ENCODE peak calls at places on chromosomes 5 and 9, in eight cellular contexts. One of them, this sample, is unnamed.

GRCh38 chr9:77802512-77803293 is 154.6 kb upstream of the GNA14 start:
- DNase-seq in naive thymus-derived CD4-positive, alpha-beta T cell: no peak
- DNase-seq in OCI-LY7: no peak
- DNase-seq in A549: no peak
- DNase-seq in adrenal gland: no peak
- DNase-seq in SJSA1: no peak
- DNase-seq in effector memory CD4-positive, alpha-beta T cell: no peak
- DNase-seq in uterus: no peak
- DNase-seq in this sample: no peak

GRCh38 chr5:2015116-2015848 is 132.6 kb upstream of the IRX4 start:
- DNase-seq in naive thymus-derived CD4-positive, alpha-beta T cell: no peak
- DNase-seq in OCI-LY7: no peak
- DNase-seq in A549: no peak
- DNase-seq in adrenal gland: no peak
- DNase-seq in SJSA1: no peak
- DNase-seq in effector memory CD4-positive, alpha-beta T cell: no peak
- DNase-seq in uterus: no peak
- DNase-seq in this sample: no peak

GRCh38 chr9:111959960-111960359 is 63.3 kb downstream of the UGCG start:
- DNase-seq in naive thymus-derived CD4-positive, alpha-beta T cell: no peak
- DNase-seq in OCI-LY7: no peak
- DNase-seq in A549: peak
- DNase-seq in adrenal gland: no peak
- DNase-seq in SJSA1: peak
- DNase-seq in effector memory CD4-positive, alpha-beta T cell: no peak
- DNase-seq in uterus: no peak
- DNase-seq in this sample: peak

GRCh38 chr9:136925414-136926153 is 19.0 kb downstream of the FBXW5 start:
- DNase-seq in naive thymus-derived CD4-positive, alpha-beta T cell: no peak
- DNase-seq in OCI-LY7: no peak
- DNase-seq in A549: no peak
- DNase-seq in adrenal gland: no peak
- DNase-seq in SJSA1: no peak
- DNase-seq in effector memory CD4-positive, alpha-beta T cell: no peak
- DNase-seq in uterus: no peak
- DNase-seq in this sample: no peak

GRCh38 chr9:17589771-17590170 is 10.9 kb downstream of the SH3GL2 start:
- DNase-seq in naive thymus-derived CD4-positive, alpha-beta T cell: no peak
- DNase-seq in OCI-LY7: no peak
- DNase-seq in A549: no peak
- DNase-seq in adrenal gland: no peak
- DNase-seq in SJSA1: no peak
- DNase-seq in effector memory CD4-positive, alpha-beta T cell: no peak
- DNase-seq in uterus: no peak
- DNase-seq in this sample: no peak

GRCh38 chr5:173441053-173441628 is 112.9 kb upstream of the STC2 start:
- DNase-seq in naive thymus-derived CD4-positive, alpha-beta T cell: no peak
- DNase-seq in OCI-LY7: no peak
- DNase-seq in A549: no peak
- DNase-seq in adrenal gland: no peak
- DNase-seq in SJSA1: no peak
- DNase-seq in effector memory CD4-positive, alpha-beta T cell: no peak
- DNase-seq in uterus: no peak
- DNase-seq in this sample: no peak

GRCh38 chr5:180291943-180292831 is at the start of gene MAPK9:
- DNase-seq in naive thymus-derived CD4-positive, alpha-beta T cell: peak
- DNase-seq in OCI-LY7: peak
- DNase-seq in A549: peak
- DNase-seq in adrenal gland: peak
- DNase-seq in SJSA1: peak
- DNase-seq in effector memory CD4-positive, alpha-beta T cell: peak
- DNase-seq in uterus: peak
- DNase-seq in this sample: no peak

GRCh38 chr9:76905984-76906861 is at the start of gene PRUNE2:
- DNase-seq in naive thymus-derived CD4-positive, alpha-beta T cell: no peak
- DNase-seq in OCI-LY7: no peak
- DNase-seq in A549: peak
- DNase-seq in adrenal gland: peak
- DNase-seq in SJSA1: peak
- DNase-seq in effector memory CD4-positive, alpha-beta T cell: no peak
- DNase-seq in uterus: peak
- DNase-seq in this sample: no peak

GRCh38 chr9:20382460-20383071 is 239.7 kb downstream of the MLLT3 start:
- DNase-seq in naive thymus-derived CD4-positive, alpha-beta T cell: no peak
- DNase-seq in OCI-LY7: no peak
- DNase-seq in A549: peak
- DNase-seq in adrenal gland: no peak
- DNase-seq in SJSA1: peak
- DNase-seq in effector memory CD4-positive, alpha-beta T cell: no peak
- DNase-seq in uterus: no peak
- DNase-seq in this sample: no peak

GRCh38 chr9:130770679-130771442 is 64.2 kb upstream of the ABL1 start:
- DNase-seq in naive thymus-derived CD4-positive, alpha-beta T cell: peak
- DNase-seq in OCI-LY7: peak
- DNase-seq in A549: peak
- DNase-seq in adrenal gland: no peak
- DNase-seq in SJSA1: peak
- DNase-seq in effector memory CD4-positive, alpha-beta T cell: no peak
- DNase-seq in uterus: no peak
- DNase-seq in this sample: no peak

GRCh38 chr5:132465095-132465707 is 25.4 kb downstream of the IRF1 start:
- DNase-seq in naive thymus-derived CD4-positive, alpha-beta T cell: no peak
- DNase-seq in OCI-LY7: no peak
- DNase-seq in A549: no peak
- DNase-seq in adrenal gland: no peak
- DNase-seq in SJSA1: peak
- DNase-seq in effector memory CD4-positive, alpha-beta T cell: no peak
- DNase-seq in uterus: peak
- DNase-seq in this sample: no peak

GRCh38 chr5:112068593-112068992 is 311.6 kb upstream of the NREP start:
- DNase-seq in naive thymus-derived CD4-positive, alpha-beta T cell: no peak
- DNase-seq in OCI-LY7: no peak
- DNase-seq in A549: no peak
- DNase-seq in adrenal gland: no peak
- DNase-seq in SJSA1: no peak
- DNase-seq in effector memory CD4-positive, alpha-beta T cell: no peak
- DNase-seq in uterus: no peak
- DNase-seq in this sample: no peak

GRCh38 chr9:116279230-116279629 is 125.6 kb downstream of the PAPPA start:
- DNase-seq in naive thymus-derived CD4-positive, alpha-beta T cell: no peak
- DNase-seq in OCI-LY7: no peak
- DNase-seq in A549: no peak
- DNase-seq in adrenal gland: no peak
- DNase-seq in SJSA1: peak
- DNase-seq in effector memory CD4-positive, alpha-beta T cell: no peak
- DNase-seq in uterus: no peak
- DNase-seq in this sample: no peak

GRCh38 chr5:154214236-154215106 is 23.9 kb downstream of the GALNT10 start:
- DNase-seq in naive thymus-derived CD4-positive, alpha-beta T cell: no peak
- DNase-seq in OCI-LY7: no peak
- DNase-seq in A549: peak
- DNase-seq in adrenal gland: no peak
- DNase-seq in SJSA1: no peak
- DNase-seq in effector memory CD4-positive, alpha-beta T cell: no peak
- DNase-seq in uterus: no peak
- DNase-seq in this sample: peak

GRCh38 chr9:10045598-10045997 is 567.2 kb downstream of the PTPRD start:
- DNase-seq in naive thymus-derived CD4-positive, alpha-beta T cell: no peak
- DNase-seq in OCI-LY7: peak
- DNase-seq in A549: peak
- DNase-seq in adrenal gland: no peak
- DNase-seq in SJSA1: no peak
- DNase-seq in effector memory CD4-positive, alpha-beta T cell: no peak
- DNase-seq in uterus: no peak
- DNase-seq in this sample: no peak

GRCh38 chr9:22119537-22120167 is 110.5 kb upstream of the CDKN2B start:
- DNase-seq in naive thymus-derived CD4-positive, alpha-beta T cell: peak
- DNase-seq in OCI-LY7: peak
- DNase-seq in A549: no peak
- DNase-seq in adrenal gland: peak
- DNase-seq in SJSA1: no peak
- DNase-seq in effector memory CD4-positive, alpha-beta T cell: no peak
- DNase-seq in uterus: no peak
- DNase-seq in this sample: no peak

GRCh38 chr9:15308511-15308910 is 1.5 kb upstream of the TTC39B start:
- DNase-seq in naive thymus-derived CD4-positive, alpha-beta T cell: no peak
- DNase-seq in OCI-LY7: no peak
- DNase-seq in A549: no peak
- DNase-seq in adrenal gland: no peak
- DNase-seq in SJSA1: peak
- DNase-seq in effector memory CD4-positive, alpha-beta T cell: no peak
- DNase-seq in uterus: no peak
- DNase-seq in this sample: peak

GRCh38 chr5:116440329-116440895 is 134.2 kb downstream of the SEMA6A start:
- DNase-seq in naive thymus-derived CD4-positive, alpha-beta T cell: no peak
- DNase-seq in OCI-LY7: no peak
- DNase-seq in A549: no peak
- DNase-seq in adrenal gland: no peak
- DNase-seq in SJSA1: no peak
- DNase-seq in effector memory CD4-positive, alpha-beta T cell: no peak
- DNase-seq in uterus: no peak
- DNase-seq in this sample: no peak

DNA sequence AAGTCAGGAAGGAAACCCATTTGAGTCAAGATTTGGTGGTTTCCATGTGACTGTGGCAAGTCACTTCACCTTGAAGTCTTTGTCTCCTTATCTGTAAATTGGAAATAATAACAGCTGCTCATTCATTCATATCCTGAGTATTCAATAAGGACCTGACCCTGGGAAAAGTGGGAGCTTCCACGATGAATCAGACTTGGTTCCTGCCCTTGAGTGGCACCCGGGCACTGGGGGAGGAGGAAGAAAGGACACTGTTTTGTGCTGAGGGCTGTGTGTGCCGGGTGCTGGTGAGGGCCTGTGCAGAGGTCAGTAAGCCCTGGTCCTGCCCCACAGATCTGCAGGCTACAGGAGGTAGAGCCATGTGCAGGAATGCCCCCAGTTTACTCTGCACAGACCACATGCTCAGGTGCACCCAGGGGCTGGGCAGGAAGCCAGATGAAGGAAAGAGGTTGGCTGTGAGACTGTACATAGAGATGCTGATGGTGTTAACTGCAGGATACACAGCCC is 6.8 kb downstream of the NDST1 start:
- DNase-seq in naive thymus-derived CD4-positive, alpha-beta T cell: no peak
- DNase-seq in OCI-LY7: peak
- DNase-seq in A549: peak
- DNase-seq in adrenal gland: peak
- DNase-seq in SJSA1: peak
- DNase-seq in effector memory CD4-positive, alpha-beta T cell: no peak
- DNase-seq in uterus: no peak
- DNase-seq in this sample: no peak
- H3K27ac ChIP-seq in naive thymus-derived CD4-positive, alpha-beta T cell: no peak
- H3K27ac ChIP-seq in OCI-LY7: no peak
- H3K27ac ChIP-seq in A549: peak
- H3K27ac ChIP-seq in adrenal gland: no peak
- H3K27ac ChIP-seq in SJSA1: peak
- H3K27ac ChIP-seq in effector memory CD4-positive, alpha-beta T cell: no peak
- H3K27ac ChIP-seq in uterus: peak
- H3K27ac ChIP-seq in this sample: peak

GRCh38 chr5:65161655-65162054 is 320.1 kb downstream of the ADAMTS6 start:
- DNase-seq in naive thymus-derived CD4-positive, alpha-beta T cell: no peak
- DNase-seq in OCI-LY7: no peak
- DNase-seq in A549: no peak
- DNase-seq in adrenal gland: no peak
- DNase-seq in SJSA1: no peak
- DNase-seq in effector memory CD4-positive, alpha-beta T cell: no peak
- DNase-seq in uterus: no peak
- DNase-seq in this sample: no peak

GRCh38 chr5:65157906-65158603 is 323.7 kb downstream of the ADAMTS6 start:
- DNase-seq in naive thymus-derived CD4-positive, alpha-beta T cell: no peak
- DNase-seq in OCI-LY7: no peak
- DNase-seq in A549: peak
- DNase-seq in adrenal gland: no peak
- DNase-seq in SJSA1: no peak
- DNase-seq in effector memory CD4-positive, alpha-beta T cell: no peak
- DNase-seq in uterus: no peak
- DNase-seq in this sample: peak

GRCh38 chr5:65163698-65164097 is 318.0 kb downstream of the ADAMTS6 start:
- DNase-seq in naive thymus-derived CD4-positive, alpha-beta T cell: no peak
- DNase-seq in OCI-LY7: no peak
- DNase-seq in A549: no peak
- DNase-seq in adrenal gland: no peak
- DNase-seq in SJSA1: peak
- DNase-seq in effector memory CD4-positive, alpha-beta T cell: no peak
- DNase-seq in uterus: no peak
- DNase-seq in this sample: no peak
- H3K27ac ChIP-seq in naive thymus-derived CD4-positive, alpha-beta T cell: no peak
- H3K27ac ChIP-seq in OCI-LY7: no peak
- H3K27ac ChIP-seq in A549: no peak
- H3K27ac ChIP-seq in adrenal gland: no peak
- H3K27ac ChIP-seq in SJSA1: no peak
- H3K27ac ChIP-seq in effector memory CD4-positive, alpha-beta T cell: no peak
- H3K27ac ChIP-seq in uterus: no peak
- H3K27ac ChIP-seq in this sample: peak

GRCh38 chr9:129242971-129243561 is 65.0 kb upstream of the IER5L start:
- DNase-seq in naive thymus-derived CD4-positive, alpha-beta T cell: no peak
- DNase-seq in OCI-LY7: no peak
- DNase-seq in A549: no peak
- DNase-seq in adrenal gland: no peak
- DNase-seq in SJSA1: no peak
- DNase-seq in effector memory CD4-positive, alpha-beta T cell: no peak
- DNase-seq in uterus: peak
- DNase-seq in this sample: no peak

GRCh38 chr9:129239946-129240490 is 62.0 kb upstream of the IER5L start:
- DNase-seq in naive thymus-derived CD4-positive, alpha-beta T cell: no peak
- DNase-seq in OCI-LY7: no peak
- DNase-seq in A549: no peak
- DNase-seq in adrenal gland: no peak
- DNase-seq in SJSA1: no peak
- DNase-seq in effector memory CD4-positive, alpha-beta T cell: no peak
- DNase-seq in uterus: peak
- DNase-seq in this sample: no peak

GRCh38 chr9:129240581-129241211 is 62.6 kb upstream of the IER5L start:
- DNase-seq in naive thymus-derived CD4-positive, alpha-beta T cell: no peak
- DNase-seq in OCI-LY7: no peak
- DNase-seq in A549: no peak
- DNase-seq in adrenal gland: no peak
- DNase-seq in SJSA1: no peak
- DNase-seq in effector memory CD4-positive, alpha-beta T cell: no peak
- DNase-seq in uterus: peak
- DNase-seq in this sample: no peak

GRCh38 chr9:129241725-129242124 is 63.7 kb upstream of the IER5L start:
- DNase-seq in naive thymus-derived CD4-positive, alpha-beta T cell: no peak
- DNase-seq in OCI-LY7: no peak
- DNase-seq in A549: no peak
- DNase-seq in adrenal gland: no peak
- DNase-seq in SJSA1: no peak
- DNase-seq in effector memory CD4-positive, alpha-beta T cell: no peak
- DNase-seq in uterus: peak
- DNase-seq in this sample: no peak

GRCh38 chr9:129242191-129242953 is 64.3 kb upstream of the IER5L start:
- DNase-seq in naive thymus-derived CD4-positive, alpha-beta T cell: no peak
- DNase-seq in OCI-LY7: no peak
- DNase-seq in A549: no peak
- DNase-seq in adrenal gland: no peak
- DNase-seq in SJSA1: no peak
- DNase-seq in effector memory CD4-positive, alpha-beta T cell: no peak
- DNase-seq in uterus: peak
- DNase-seq in this sample: no peak
- H3K27ac ChIP-seq in naive thymus-derived CD4-positive, alpha-beta T cell: no peak
- H3K27ac ChIP-seq in OCI-LY7: no peak
- H3K27ac ChIP-seq in A549: no peak
- H3K27ac ChIP-seq in adrenal gland: no peak
- H3K27ac ChIP-seq in SJSA1: no peak
- H3K27ac ChIP-seq in effector memory CD4-positive, alpha-beta T cell: no peak
- H3K27ac ChIP-seq in uterus: peak
- H3K27ac ChIP-seq in this sample: no peak

GRCh38 chr5:55712023-55712859 is at the start of gene SLC38A9:
- DNase-seq in naive thymus-derived CD4-positive, alpha-beta T cell: peak
- DNase-seq in OCI-LY7: peak
- DNase-seq in A549: peak
- DNase-seq in adrenal gland: peak
- DNase-seq in SJSA1: peak
- DNase-seq in effector memory CD4-positive, alpha-beta T cell: peak
- DNase-seq in uterus: peak
- DNase-seq in this sample: peak
- H3K27ac ChIP-seq in naive thymus-derived CD4-positive, alpha-beta T cell: peak
- H3K27ac ChIP-seq in OCI-LY7: peak
- H3K27ac ChIP-seq in A549: peak
- H3K27ac ChIP-seq in adrenal gland: no peak
- H3K27ac ChIP-seq in SJSA1: no peak
- H3K27ac ChIP-seq in effector memory CD4-positive, alpha-beta T cell: peak
- H3K27ac ChIP-seq in uterus: peak
- H3K27ac ChIP-seq in this sample: peak